ENCODE peak calls at places on chromosome 18, in eight cellular contexts. W is AG04450, P is adrenal gland, O is tibial artery, S is lung, A is mesothelial cell of epicardium, Q is cardiac fibroblast, U is Calu3. H is an unnamed sample.

GRCh38 chr18:78625895-78626294 is 353.7 kb upstream of the SALL3 start:
- DNase-seq in W (no peak), P (no peak), O (no peak), S (no peak), A (no peak), Q (no peak), U (no peak), H (no peak)

GRCh38 chr18:28350821-28351220 is 173.9 kb upstream of the CDH2 start:
- DNase-seq in W (no peak), P (no peak), O (no peak), S (no peak), A (no peak), Q (no peak), U (no peak), H (no peak)

GRCh38 chr18:46555724-46556123 is 101.3 kb downstream of the LOXHD1 start:
- DNase-seq in W (no peak), P (no peak), O (no peak), S (no peak), A (no peak), Q (peak), U (peak), H (peak)

GRCh38 chr18:78174737-78175136 is 804.9 kb upstream of the SALL3 start:
- DNase-seq in W (no peak), P (no peak), O (no peak), S (no peak), A (no peak), Q (no peak), U (no peak), H (no peak)

GRCh38 chr18:65762556-65762955 is 11.7 kb downstream of the CDH7 start:
- DNase-seq in W (no peak), P (peak), O (no peak), S (no peak), A (no peak), Q (no peak), U (no peak), H (no peak)

GRCh38 chr18:10912790-10913560 is 236.4 kb downstream of the PIEZO2 start:
- DNase-seq in W (no peak), P (no peak), O (no peak), S (no peak), A (no peak), Q (peak), U (peak), H (peak)

GRCh38 chr18:79814373-79814772 is 16.6 kb downstream of the KCNG2 start:
- DNase-seq in W (no peak), P (no peak), O (no peak), S (no peak), A (no peak), Q (no peak), U (no peak), H (no peak)

GRCh38 chr18:27803957-27804356 is 373.0 kb downstream of the CDH2 start:
- DNase-seq in W (no peak), P (no peak), O (no peak), S (no peak), A (no peak), Q (no peak), U (no peak), H (no peak)

GRCh38 chr18:36672437-36673344 is 156.1 kb downstream of the TPGS2 start:
- DNase-seq in W (no peak), P (peak), O (peak), S (peak), A (no peak), Q (peak), U (peak), H (peak)

GRCh38 chr18:55588876-55589595 is 1.0 kb upstream of the TCF4 start:
- DNase-seq in W (no peak), P (no peak), O (no peak), S (no peak), A (no peak), Q (no peak), U (no peak), H (no peak)

GRCh38 chr18:9947248-9947647 is 33.4 kb downstream of the VAPA start:
- DNase-seq in W (no peak), P (no peak), O (no peak), S (no peak), A (no peak), Q (no peak), U (no peak), H (no peak)

GRCh38 chr18:56568986-56569385 is 69.4 kb downstream of the TXNL1 start:
- DNase-seq in W (no peak), P (no peak), O (no peak), S (no peak), A (no peak), Q (no peak), U (no peak), H (peak)

GRCh38 chr18:46573156-46573555 is 83.9 kb downstream of the LOXHD1 start:
- DNase-seq in W (no peak), P (no peak), O (no peak), S (no peak), A (no peak), Q (no peak), U (no peak), H (no peak)

GRCh38 chr18:41576643-41577042 is 378.4 kb upstream of the PIK3C3 start:
- DNase-seq in W (no peak), P (no peak), O (no peak), S (no peak), A (no peak), Q (no peak), U (no peak), H (no peak)

GRCh38 chr18:50973367-50974126 is 5.7 kb downstream of the ELAC1 start:
- DNase-seq in W (no peak), P (peak), O (no peak), S (no peak), A (no peak), Q (peak), U (peak), H (peak)

GRCh38 chr18:26746284-26747130 is 119.0 kb downstream of the AQP4 start:
- DNase-seq in W (no peak), P (no peak), O (no peak), S (no peak), A (no peak), Q (peak), U (no peak), H (no peak)

GRCh38 chr18:944440-944839 is 39.8 kb downstream of the ADCYAP1 start:
- DNase-seq in W (no peak), P (no peak), O (no peak), S (no peak), A (no peak), Q (peak), U (peak), H (peak)

GRCh38 chr18:41266616-41267015 is 688.4 kb upstream of the PIK3C3 start:
- DNase-seq in W (peak), P (no peak), O (no peak), S (no peak), A (no peak), Q (peak), U (no peak), H (no peak)

GRCh38 chr18:2981212-2981728 is 31.7 kb downstream of the LPIN2 start:
- DNase-seq in W (peak), P (no peak), O (no peak), S (no peak), A (no peak), Q (peak), U (no peak), H (peak)

GRCh38 chr18:43870626-43871025 is 593.3 kb upstream of the SYT4 start:
- DNase-seq in W (no peak), P (no peak), O (no peak), S (no peak), A (no peak), Q (peak), U (no peak), H (no peak)

GRCh38 chr18:48404707-48405106 is 4.5 kb downstream of the ZBTB7C start:
- DNase-seq in W (no peak), P (peak), O (no peak), S (no peak), A (no peak), Q (no peak), U (no peak), H (no peak)

GRCh38 chr18:9653390-9653789 is 39.0 kb upstream of the PPP4R1 start:
- DNase-seq in W (no peak), P (peak), O (peak), S (no peak), A (no peak), Q (peak), U (peak), H (no peak)

GRCh38 chr18:46481048-46481846 is 175.8 kb downstream of the LOXHD1 start:
- DNase-seq in W (peak), P (peak), O (no peak), S (peak), A (no peak), Q (peak), U (peak), H (peak)

GRCh38 chr18:35337256-35337655 is 7.0 kb downstream of the ZNF24 start:
- DNase-seq in W (no peak), P (no peak), O (no peak), S (no peak), A (no peak), Q (no peak), U (no peak), H (no peak)

GRCh38 chr18:32968228-32968627 is 195.4 kb upstream of the KLHL14 start:
- DNase-seq in W (no peak), P (no peak), O (no peak), S (no peak), A (no peak), Q (peak), U (no peak), H (no peak)

GRCh38 chr18:79944126-79944731 is 7.2 kb downstream of the SLC66A2 start:
- DNase-seq in W (no peak), P (peak), O (no peak), S (no peak), A (no peak), Q (peak), U (no peak), H (no peak)

GRCh38 chr18:34651586-34652369 is 58.3 kb upstream of the DTNA start:
- DNase-seq in W (no peak), P (no peak), O (no peak), S (no peak), A (no peak), Q (no peak), U (no peak), H (no peak)

GRCh38 chr18:3450358-3451107 is 561 bp downstream of the TGIF1 start:
- DNase-seq in W (no peak), P (peak), O (peak), S (peak), A (peak), Q (peak), U (peak), H (peak)

GRCh38 chr18:47331051-47331450 is 79.6 kb upstream of the SKOR2 start:
- DNase-seq in W (no peak), P (no peak), O (no peak), S (no peak), A (no peak), Q (no peak), U (no peak), H (peak)

GRCh38 chr18:31990823-31991222 is 27.8 kb upstream of the RNF125 start:
- DNase-seq in W (no peak), P (no peak), O (no peak), S (no peak), A (no peak), Q (no peak), U (no peak), H (no peak)

GRCh38 chr18:44679912-44680270 is 797 bp upstream of the SETBP1 start:
- DNase-seq in W (no peak), P (peak), O (peak), S (no peak), A (peak), Q (peak), U (peak), H (peak)

GRCh38 chr18:43312891-43313290 is 35.6 kb upstream of the SYT4 start:
- DNase-seq in W (no peak), P (no peak), O (no peak), S (no peak), A (no peak), Q (no peak), U (no peak), H (no peak)

GRCh38 chr18:47370052-47370451 is 118.6 kb upstream of the SKOR2 start:
- DNase-seq in W (no peak), P (no peak), O (no peak), S (no peak), A (no peak), Q (no peak), U (no peak), H (no peak)

GRCh38 chr18:44920441-44920840 is 239.8 kb downstream of the SETBP1 start:
- DNase-seq in W (no peak), P (no peak), O (no peak), S (no peak), A (no peak), Q (peak), U (no peak), H (no peak)

GRCh38 chr18:25352629-25353005 is 651 bp upstream of the ZNF521 start:
- DNase-seq in W (no peak), P (no peak), O (no peak), S (no peak), A (no peak), Q (no peak), U (no peak), H (no peak)

GRCh38 chr18:25351280-25351772 is 640 bp downstream of the ZNF521 start:
- DNase-seq in W (no peak), P (peak), O (no peak), S (no peak), A (no peak), Q (no peak), U (no peak), H (peak)

GRCh38 chr18:25353080-25353479 is 1.1 kb upstream of the ZNF521 start:
- DNase-seq in W (no peak), P (no peak), O (no peak), S (no peak), A (no peak), Q (no peak), U (no peak), H (no peak)

GRCh38 chr18:25350561-25351201 is 1.3 kb downstream of the ZNF521 start:
- DNase-seq in W (peak), P (peak), O (peak), S (no peak), A (peak), Q (peak), U (no peak), H (peak)

GRCh38 chr18:25351773-25352628 is at the start of gene ZNF521:
- DNase-seq in W (peak), P (peak), O (peak), S (peak), A (peak), Q (peak), U (peak), H (peak)
- TF ChIP-seq CTCF in W (peak), P (no peak), O (no peak), S (no peak), A (no peak), Q (peak), U (no peak), H (peak)

GRCh38 chr18:62196079-62196478 is 9.0 kb downstream of the RELCH start:
- DNase-seq in W (no peak), P (no peak), O (no peak), S (no peak), A (no peak), Q (no peak), U (no peak), H (no peak)
- TF ChIP-seq CTCF in W (no peak), P (no peak), O (no peak), S (no peak), A (peak), Q (no peak), U (no peak), H (no peak)

GRCh38 chr18:6431659-6432318 is 17.1 kb upstream of the L3MBTL4 start:
- DNase-seq in W (no peak), P (no peak), O (no peak), S (no peak), A (no peak), Q (no peak), U (no peak), H (no peak)
- TF ChIP-seq CTCF in W (no peak), P (no peak), O (no peak), S (no peak), A (no peak), Q (no peak), U (no peak), H (no peak)

GRCh38 chr18:63025251-63025710 is 294.3 kb downstream of the BCL2 start:
- DNase-seq in W (no peak), P (no peak), O (no peak), S (no peak), A (no peak), Q (no peak), U (no peak), H (no peak)
- TF ChIP-seq CTCF in W (no peak), P (peak), O (peak), S (no peak), A (no peak), Q (peak), U (no peak), H (no peak)

GRCh38 chr18:58803978-58804377 is 60.7 kb upstream of the ZNF532 start:
- DNase-seq in W (no peak), P (no peak), O (no peak), S (no peak), A (no peak), Q (no peak), U (no peak), H (no peak)
- TF ChIP-seq CTCF in W (no peak), P (no peak), O (no peak), S (no peak), A (no peak), Q (no peak), U (no peak), H (no peak)

DNA sequence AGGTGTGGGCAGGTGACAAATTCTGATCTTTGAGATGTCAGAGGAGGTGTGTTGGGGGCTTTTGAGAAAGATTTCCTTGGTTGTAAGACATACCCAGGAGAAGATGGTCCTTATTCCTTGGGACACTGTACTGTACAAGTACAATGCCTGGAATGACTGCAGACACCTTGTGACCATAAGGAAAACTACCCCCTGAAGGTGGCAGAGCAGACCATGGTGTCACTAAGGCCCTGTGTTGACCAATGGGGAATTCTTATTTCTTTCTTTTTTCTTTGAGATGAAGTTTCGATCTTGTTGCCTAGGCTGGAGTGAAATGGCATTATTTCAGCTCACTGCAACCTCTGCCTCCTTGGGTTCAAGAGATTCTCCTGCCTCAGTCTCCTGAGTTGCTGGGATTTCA is 4.4 kb upstream of the ANKRD29 start:
- DNase-seq in W (no peak), P (no peak), O (no peak), S (no peak), A (no peak), Q (no peak), U (no peak), H (no peak)
- TF ChIP-seq CTCF in W (no peak), P (no peak), O (no peak), S (no peak), A (no peak), Q (no peak), U (no peak), H (no peak)

GRCh38 chr18:70205421-70206397 is at the start of gene RTTN:
- DNase-seq in W (peak), P (peak), O (peak), S (peak), A (peak), Q (peak), U (peak), H (peak)
- TF ChIP-seq CTCF in W (no peak), P (no peak), O (no peak), S (no peak), A (no peak), Q (no peak), U (no peak), H (no peak)

GRCh38 chr18:59547691-59548182 is 149.5 kb downstream of the CCBE1 start:
- DNase-seq in W (peak), P (no peak), O (no peak), S (no peak), A (no peak), Q (peak), U (no peak), H (peak)
- TF ChIP-seq CTCF in W (peak), P (no peak), O (no peak), S (no peak), A (no peak), Q (no peak), U (no peak), H (peak)

DNA sequence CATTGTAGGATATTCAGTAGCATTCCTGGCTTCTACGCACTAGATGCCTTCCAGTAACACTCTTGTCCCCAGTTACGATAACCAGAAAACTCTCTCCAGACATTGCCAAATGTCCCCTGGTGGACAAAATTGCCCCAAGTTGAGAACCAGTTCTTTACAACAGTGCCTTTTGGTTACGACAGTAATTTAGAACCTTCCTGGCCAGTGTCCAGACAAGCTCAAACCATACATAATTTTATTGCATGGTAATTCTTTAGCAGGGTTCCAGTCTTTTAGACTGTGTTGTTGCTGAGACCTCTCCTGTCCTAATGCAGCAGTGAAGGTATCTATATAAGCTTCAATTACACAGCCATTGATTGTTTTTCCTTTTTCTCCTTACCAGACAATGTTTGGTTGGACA is 20.2 kb downstream of the RNMT start:
- DNase-seq in W (no peak), P (no peak), O (no peak), S (no peak), A (no peak), Q (no peak), U (no peak), H (no peak)
- TF ChIP-seq CTCF in W (no peak), P (no peak), O (no peak), S (no peak), A (no peak), Q (no peak), U (no peak), H (no peak)

GRCh38 chr18:75845413-75845812 is 417.9 kb upstream of the SMIM21 start:
- DNase-seq in W (no peak), P (no peak), O (no peak), S (no peak), A (no peak), Q (no peak), U (no peak), H (no peak)
- TF ChIP-seq CTCF in W (no peak), P (no peak), O (no peak), S (no peak), A (no peak), Q (no peak), U (no peak), H (no peak)

H was measured in AG10803.